ENCODE peak calls at places on chromosomes 12 and 14, in four cellular contexts. L is thyroid gland, H is tibial nerve, Q is heart left ventricle. F is an unnamed sample.

GRCh38 chr12:52119398-52120254 is 40.1 kb downstream of the SMIM41 start:
- DNase-seq in L (peak; percentile 97), H (no peak), Q (no peak), F (peak; percentile 77)

GRCh38 chr12:54393743-54394142 is 9.2 kb upstream of the ZNF385A start:
- DNase-seq in L (no peak), Q (no peak), H (no peak), F (no peak)

GRCh38 chr14:74302160-74302628 is 540 bp downstream of the ABCD4 start:
- DNase-seq in H (no peak), L (no peak), Q (no peak), F (no peak)

GRCh38 chr14:26383286-26383685 is 214.5 kb downstream of the NOVA1 start:
- DNase-seq in L (no peak), H (no peak), Q (no peak), F (no peak)

GRCh38 chr14:92726933-92727262 is 21.5 kb downstream of the LGMN start:
- DNase-seq in H (no peak), Q (no peak), L (no peak), F (no peak)

GRCh38 chr14:35347323-35348043 is 55.3 kb downstream of the PSMA6 start:
- DNase-seq in L (no peak), H (no peak), Q (no peak), F (no peak)

GRCh38 chr14:78848234-78848820 is 678.2 kb downstream of the NRXN3 start:
- DNase-seq in L (peak; percentile 29), H (no peak), Q (no peak), F (peak; percentile 27)

GRCh38 chr12:24909667-24910066 is 39.2 kb downstream of the BCAT1 start:
- DNase-seq in Q (peak; percentile 24), H (peak; percentile 23), L (no peak), F (no peak)

GRCh38 chr12:106023034-106023433 is 115.7 kb downstream of the NUAK1 start:
- DNase-seq in H (no peak), L (no peak), Q (no peak), F (no peak)

GRCh38 chr12:120065472-120065871 is 51.1 kb downstream of the RAB35 start:
- DNase-seq in L (peak; percentile 67), H (no peak), Q (no peak), F (no peak)

GRCh38 chr12:109445224-109445623 is 31.9 kb downstream of the KCTD10 start:
- DNase-seq in H (no peak), Q (no peak), L (no peak), F (no peak)

GRCh38 chr12:105738036-105738435 is 400.7 kb downstream of the NUAK1 start:
- DNase-seq in Q (peak; percentile 59), L (no peak), H (no peak), F (no peak)

GRCh38 chr12:56336361-56337167 is 2.1 kb upstream of the IL23A start:
- DNase-seq in H (no peak), L (no peak), Q (no peak), F (no peak)

GRCh38 chr12:32650508-32650907 is 28.6 kb upstream of the DNM1L start:
- DNase-seq in L (no peak), Q (no peak), H (no peak), F (no peak)

GRCh38 chr14:105883066-105884005 is 357.0 kb downstream of the TMEM121 start:
- DNase-seq in Q (peak; percentile 12), H (peak; percentile 5), L (no peak), F (peak; percentile 17)

GRCh38 chr14:90520326-90520725 is 123.5 kb downstream of the CALM1 start:
- DNase-seq in L (no peak), Q (peak; percentile 31), H (no peak), F (no peak)

GRCh38 chr14:101504096-101504948 is 57.0 kb upstream of the DIO3 start:
- DNase-seq in Q (peak; percentile 13), H (peak; percentile 4), L (no peak), F (peak; percentile 24)

GRCh38 chr14:95536036-95536577 is 1.3 kb downstream of the GLRX5 start:
- DNase-seq in L (no peak), Q (no peak), H (no peak), F (no peak)

GRCh38 chr12:7915911-7916403 is 20.0 kb downstream of the SLC2A3 start:
- DNase-seq in L (no peak), H (no peak), Q (no peak), F (no peak)

GRCh38 chr12:53746592-53747491 is 4.9 kb downstream of the CISTR start:
- DNase-seq in Q (peak; percentile 94), L (peak; percentile 91), H (peak; percentile 82), F (peak; percentile 95)

GRCh38 chr12:108240027-108240785 is 98.9 kb downstream of the CMKLR1 start:
- DNase-seq in H (no peak), Q (no peak), L (no peak), F (no peak)
- TF ChIP-seq POLR2A in H (no peak), Q (no peak), L (no peak), F (no peak)

DNA sequence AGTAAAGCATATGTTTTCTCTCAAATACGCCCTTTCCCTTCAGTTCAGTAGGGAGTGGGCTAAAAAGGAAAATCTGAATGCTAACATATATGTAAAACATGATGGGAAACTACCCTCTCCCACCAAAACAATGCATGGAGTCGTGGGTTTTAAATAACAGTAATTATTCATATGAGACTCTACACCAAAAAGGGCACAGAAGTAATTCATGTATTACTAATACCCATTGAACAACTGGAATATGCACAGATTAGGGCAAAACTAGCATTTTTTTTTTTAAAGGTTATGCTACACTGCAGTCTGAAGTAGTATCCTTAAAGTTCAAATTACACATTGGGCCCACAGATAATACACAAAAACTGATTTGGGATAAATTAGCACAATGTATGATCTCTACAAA is 8.1 kb upstream of the ARID2 start:
- DNase-seq in L (no peak), H (no peak), Q (no peak), F (no peak)
- H3K4me3 ChIP-seq in L (no peak overlapping the region), H (no peak overlapping the region), Q (no peak overlapping the region), F (no peak overlapping the region)

DNA sequence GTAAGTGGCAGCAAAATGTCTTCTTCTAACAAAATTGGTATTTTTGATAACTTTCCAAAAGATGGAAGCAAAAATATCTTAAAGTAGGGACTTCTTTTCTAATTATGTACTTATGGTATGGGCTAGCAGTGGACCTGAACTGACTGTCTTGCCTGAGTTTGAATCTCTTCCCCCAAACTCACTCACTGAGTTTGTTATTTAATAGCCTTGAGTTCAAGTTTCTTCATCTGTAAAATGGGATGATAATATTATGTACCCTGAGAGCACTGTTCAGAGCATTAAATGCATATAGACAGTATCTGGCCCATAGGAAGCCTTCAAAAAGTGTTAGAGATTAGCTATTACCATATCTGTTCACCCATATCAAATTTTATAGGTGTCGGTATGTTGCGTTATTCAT is 210.4 kb upstream of the NUDT4 start:
- DNase-seq in H (no peak), Q (no peak), L (no peak), F (no peak)
- TF ChIP-seq POLR2A in H (no peak), Q (no peak), L (no peak), F (no peak)

DNA sequence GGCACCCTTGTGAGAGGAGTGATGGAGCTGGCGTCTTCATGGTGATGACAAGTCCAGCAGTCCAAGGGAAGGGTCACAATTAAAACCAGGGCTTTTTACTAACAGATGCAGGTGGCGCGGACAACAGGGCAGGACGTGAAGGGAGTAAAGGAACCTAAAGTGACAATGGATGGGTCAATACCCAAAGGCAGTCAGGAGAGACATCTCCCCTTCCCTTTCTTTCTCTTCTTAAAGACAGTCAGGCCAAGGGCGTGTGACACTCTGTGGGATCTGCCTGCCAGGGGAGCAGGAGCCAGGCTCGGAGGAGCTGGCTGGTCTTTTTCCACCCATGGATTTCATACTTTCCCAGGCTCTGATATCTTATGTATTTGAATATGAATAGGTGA is 62.0 kb downstream of the FBXL14 start:
- DNase-seq in L (no peak), Q (no peak), H (no peak), F (no peak)
- H3K4me3 ChIP-seq in L (no peak overlapping the region), Q (no peak overlapping the region), H (no peak overlapping the region), F (no peak overlapping the region)

GRCh38 chr14:24080888-24081738 is 9.8 kb downstream of the CPNE6 start:
- DNase-seq in H (no peak), L (peak; percentile 87), Q (peak; percentile 43), F (peak; percentile 74)
- TF ChIP-seq POLR2A in H (no peak), L (peak; percentile 89), Q (no peak), F (no peak)